ENCODE peak calls at places on chromosomes 12 and 14, in ten cellular contexts. N is astrocyte of the cerebellum, T is lower leg skin, C is mesothelial cell of epicardium, V is CD14-positive monocyte, I is AG04450, H is upper lobe of right lung, P is Caco-2, F is RWPE1, G is left ventricle myocardium inferior. Q is an unnamed sample.

GRCh38 chr12:128790221-128790620 is 33.5 kb downstream of the SLC15A4 start:
- DNase-seq in C (no peak), V (no peak), F (no peak), I (no peak), G (no peak), H (peak; percentile 28), N (no peak), T (no peak), P (no peak), Q (no peak)

GRCh38 chr14:50364792-50365191 is 31.9 kb downstream of the CDKL1 start:
- DNase-seq in P (no peak), T (no peak), G (no peak), C (no peak), V (no peak), N (no peak), I (no peak), H (no peak), F (peak; percentile 43), Q (no peak)

GRCh38 chr12:120181991-120182631 is 12.4 kb downstream of the GCN1 start:
- DNase-seq in F (peak; percentile 47), C (no peak), N (peak; percentile 59), V (no peak), T (no peak), H (no peak), I (no peak), P (peak; percentile 76), G (no peak), Q (no peak)

GRCh38 chr12:30138483-30138882 is 354.7 kb upstream of the TMTC1 start:
- DNase-seq in G (no peak), V (no peak), N (no peak), I (no peak), H (no peak), F (no peak), T (no peak), P (no peak), C (no peak), Q (no peak)

GRCh38 chr12:57151741-57152407 is 4.5 kb upstream of the LRP1-AS start:
- DNase-seq in G (peak; percentile 61), C (no peak), N (peak; percentile 91), T (no peak), I (peak; percentile 56), V (no peak), H (no peak), F (peak; percentile 88), P (no peak), Q (peak; percentile 69)

GRCh38 chr14:97077253-97077653 is 280.1 kb downstream of the VRK1 start:
- DNase-seq in G (peak; percentile 37), N (peak; percentile 95), H (no peak), C (no peak), P (no peak), T (peak; percentile 40), I (no peak), V (peak; percentile 71), F (peak; percentile 77), Q (peak; percentile 31)

GRCh38 chr12:87274594-87275245 is 754.5 kb downstream of the C12orf50 start:
- DNase-seq in N (no peak), P (peak; percentile 27), V (no peak), F (peak; percentile 26), T (no peak), C (no peak), I (no peak), G (no peak), H (no peak), Q (no peak)

GRCh38 chr14:52954346-52955214 is 3.7 kb upstream of the FERMT2 start:
- DNase-seq in N (no peak), G (no peak), T (no peak), V (no peak), I (peak; percentile 84), C (no peak), H (no peak), F (no peak), P (no peak), Q (no peak)

GRCh38 chr12:67377541-67377940 is 108.4 kb downstream of the CAND1 start:
- DNase-seq in T (no peak), N (no peak), H (no peak), C (no peak), F (peak; percentile 26), G (no peak), I (no peak), P (no peak), V (no peak), Q (no peak)

GRCh38 chr14:39241637-39242036 is 7.9 kb downstream of the MIA2 start:
- DNase-seq in T (no peak), G (no peak), V (no peak), C (no peak), P (no peak), N (no peak), F (no peak), H (no peak), I (no peak), Q (no peak)

GRCh38 chr14:24861083-24861630 is 188.8 kb downstream of the STXBP6 start:
- DNase-seq in G (no peak), V (no peak), P (peak; percentile 52), C (no peak), H (no peak), N (peak; percentile 90), T (no peak), I (no peak), F (peak; percentile 19), Q (no peak)

GRCh38 chr12:31922341-31923062 is 36.7 kb upstream of the RESF1 start:
- DNase-seq in T (no peak), C (no peak), F (peak; percentile 13), V (no peak), G (no peak), H (no peak), P (no peak), N (no peak), I (no peak), Q (no peak)

GRCh38 chr14:39268393-39268792 is 34.7 kb downstream of the MIA2 start:
- DNase-seq in H (no peak), P (no peak), C (no peak), G (no peak), T (no peak), V (no peak), F (no peak), I (no peak), N (no peak), Q (no peak)

GRCh38 chr12:31362759-31363415 is 36.9 kb upstream of the SINHCAF start:
- DNase-seq in I (no peak), G (no peak), C (no peak), V (peak; percentile 51), T (no peak), F (no peak), H (no peak), P (peak; percentile 73), N (no peak), Q (no peak)

GRCh38 chr14:76773188-76773885 is 12.1 kb downstream of the VASH1 start:
- DNase-seq in H (peak; percentile 81), C (no peak), P (no peak), T (peak; percentile 48), V (peak; percentile 95), G (peak; percentile 66), F (peak; percentile 67), I (peak; percentile 37), N (peak; percentile 36), Q (peak; percentile 69)

GRCh38 chr12:90958995-90959394 is 4.0 kb upstream of the CCER1 start:
- DNase-seq in P (no peak), F (no peak), G (no peak), T (no peak), C (no peak), N (no peak), I (no peak), H (no peak), V (no peak), Q (no peak)

GRCh38 chr14:31835049-31835448 is 242.1 kb upstream of the ARHGAP5 start:
- DNase-seq in G (no peak), V (no peak), H (no peak), P (no peak), C (no peak), F (no peak), T (no peak), I (no peak), N (no peak), Q (no peak)

GRCh38 chr12:122747224-122748175 is 5.1 kb upstream of the DENR start:
- DNase-seq in I (no peak), T (no peak), F (no peak), N (no peak), H (no peak), C (no peak), P (no peak), G (no peak), V (no peak), Q (no peak)

DNA sequence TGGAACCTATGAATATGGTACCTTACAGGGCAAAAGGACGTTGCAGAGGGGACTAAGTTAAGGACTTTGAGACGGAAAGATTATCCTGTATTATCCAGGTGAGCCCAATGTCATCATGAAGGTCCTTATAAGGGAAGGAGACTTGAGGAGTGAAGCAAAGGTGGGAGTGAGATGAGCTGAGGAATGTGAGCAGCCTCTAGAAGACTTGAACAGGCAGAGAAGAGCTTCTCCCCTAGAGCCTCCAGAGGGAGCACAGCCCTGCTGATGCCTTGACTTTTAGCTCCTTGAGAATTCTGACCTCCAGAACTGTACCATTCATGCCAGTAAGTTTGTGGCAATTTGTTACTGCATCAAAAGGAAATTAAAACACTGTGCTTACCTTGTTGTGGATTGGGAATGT is 41.8 kb upstream of the DCD start:
- DNase-seq in T (no peak), I (no peak), G (no peak), V (no peak), C (no peak), P (peak; percentile 15), F (no peak), N (no peak), H (no peak), Q (peak; percentile 30)
- TF ChIP-seq CTCF in T (no peak), I (peak; percentile 18), G (no peak), V (no peak), C (no peak), P (peak; percentile 18), F (no peak), N (peak; percentile 17), H (no peak), Q (no peak)

GRCh38 chr12:65881965-65882413 is 57.7 kb downstream of the HMGA2 start:
- DNase-seq in N (peak; percentile 90), H (peak; percentile 76), P (no peak), C (no peak), V (peak; percentile 77), T (peak; percentile 89), F (no peak), G (peak; percentile 83), I (no peak), Q (peak; percentile 74)
- TF ChIP-seq CTCF in N (peak; percentile 51), H (peak; percentile 17), P (no peak), C (no peak), V (peak; percentile 32), T (no peak), F (no peak), G (peak; percentile 50), I (peak; percentile 36), Q (no peak)

DNA sequence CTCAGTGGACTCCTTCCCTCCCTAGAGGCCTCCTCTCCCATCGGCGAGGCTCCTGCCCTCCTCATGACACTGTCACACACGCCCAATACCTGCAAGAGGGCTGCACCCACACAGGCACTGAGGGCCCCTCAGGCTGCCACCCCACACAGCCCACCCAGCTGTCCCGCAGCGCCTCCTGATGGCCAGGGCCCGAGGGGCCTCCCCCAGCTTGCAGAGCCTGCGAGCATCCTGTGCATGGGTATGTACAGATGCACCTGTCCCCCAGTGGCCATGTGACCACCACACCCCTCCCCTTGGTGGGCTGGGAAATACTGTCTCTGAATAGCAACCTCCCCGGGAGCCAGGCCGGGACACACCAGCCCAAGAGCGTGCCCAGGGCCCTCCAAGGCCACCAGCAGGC is 19.0 kb upstream of the NUDT14 start:
- DNase-seq in P (no peak), H (no peak), I (no peak), N (no peak), V (no peak), G (no peak), C (no peak), F (no peak), T (no peak), Q (no peak)
- TF ChIP-seq CTCF in P (no peak), H (no peak), I (no peak), N (no peak), V (no peak), G (no peak), C (no peak), F (no peak), T (no peak), Q (no peak)

GRCh38 chr14:68158640-68159039 is 339.1 kb downstream of the RAD51B start:
- DNase-seq in T (no peak), V (no peak), I (no peak), C (no peak), H (no peak), N (no peak), F (no peak), P (no peak), G (no peak), Q (no peak)
- TF ChIP-seq CTCF in T (no peak), V (no peak), I (no peak), C (no peak), H (no peak), N (no peak), F (no peak), P (no peak), G (peak; percentile 23), Q (no peak)